ENCODE peak calls at places on chromosomes 2 and 18, in nine cellular contexts. One of them, this sample, is unnamed.

GRCh38 chr18:49697757-49698595 is 115.4 kb downstream of the ACAA2 start:
- DNase-seq in A549: no peak
- DNase-seq in H54: peak; percentile 5
- DNase-seq in lower leg skin: peak; percentile 82
- DNase-seq in uterus: no peak
- DNase-seq in GM12878: no peak
- DNase-seq in NB4: no peak
- DNase-seq in suprapubic skin: no peak
- DNase-seq in stomach: no peak
- DNase-seq in this sample: no peak

GRCh38 chr2:189217546-189217945 is 38.0 kb upstream of the COL5A2 start:
- DNase-seq in A549: no peak
- DNase-seq in H54: peak; percentile 14
- DNase-seq in lower leg skin: no peak
- DNase-seq in uterus: no peak
- DNase-seq in GM12878: no peak
- DNase-seq in NB4: no peak
- DNase-seq in suprapubic skin: no peak
- DNase-seq in stomach: no peak
- DNase-seq in this sample: no peak

GRCh38 chr18:7415081-7415894 is 151.8 kb upstream of the PTPRM start:
- DNase-seq in A549: no peak
- DNase-seq in H54: no peak
- DNase-seq in lower leg skin: no peak
- DNase-seq in uterus: no peak
- DNase-seq in GM12878: no peak
- DNase-seq in NB4: no peak
- DNase-seq in suprapubic skin: peak; percentile 71
- DNase-seq in stomach: no peak
- DNase-seq in this sample: no peak

GRCh38 chr2:88829607-88830463 is 138.4 kb downstream of the RPIA start:
- DNase-seq in A549: no peak
- DNase-seq in H54: no peak
- DNase-seq in lower leg skin: no peak
- DNase-seq in uterus: no peak
- DNase-seq in GM12878: no peak
- DNase-seq in NB4: no peak
- DNase-seq in suprapubic skin: no peak
- DNase-seq in stomach: no peak
- DNase-seq in this sample: no peak

GRCh38 chr2:160630801-160631590 is 137.4 kb upstream of the RBMS1 start:
- DNase-seq in A549: no peak
- DNase-seq in H54: no peak
- DNase-seq in lower leg skin: no peak
- DNase-seq in uterus: no peak
- DNase-seq in GM12878: no peak
- DNase-seq in NB4: no peak
- DNase-seq in suprapubic skin: no peak
- DNase-seq in stomach: no peak
- DNase-seq in this sample: no peak

GRCh38 chr18:741931-742512 is 29.6 kb upstream of the ENOSF1 start:
- DNase-seq in A549: peak; percentile 37
- DNase-seq in H54: peak; percentile 10
- DNase-seq in lower leg skin: no peak
- DNase-seq in uterus: no peak
- DNase-seq in GM12878: peak; percentile 30
- DNase-seq in NB4: peak; percentile 66
- DNase-seq in suprapubic skin: no peak
- DNase-seq in stomach: no peak
- DNase-seq in this sample: peak; percentile 78

GRCh38 chr2:202442882-202443281 is 66.8 kb downstream of the BMPR2 start:
- DNase-seq in A549: no peak
- DNase-seq in H54: no peak
- DNase-seq in lower leg skin: no peak
- DNase-seq in uterus: no peak
- DNase-seq in GM12878: no peak
- DNase-seq in NB4: no peak
- DNase-seq in suprapubic skin: no peak
- DNase-seq in stomach: no peak
- DNase-seq in this sample: peak; percentile 65

GRCh38 chr2:100571668-100572067 is 8.9 kb downstream of the PDCL3 start:
- DNase-seq in A549: no peak
- DNase-seq in H54: no peak
- DNase-seq in lower leg skin: peak; percentile 65
- DNase-seq in uterus: no peak
- DNase-seq in GM12878: no peak
- DNase-seq in NB4: peak; percentile 78
- DNase-seq in suprapubic skin: no peak
- DNase-seq in stomach: no peak
- DNase-seq in this sample: peak; percentile 11

GRCh38 chr2:134466141-134466540 is 212.3 kb downstream of the MGAT5 start:
- DNase-seq in A549: no peak
- DNase-seq in H54: no peak
- DNase-seq in lower leg skin: peak; percentile 14
- DNase-seq in uterus: no peak
- DNase-seq in GM12878: peak; percentile 11
- DNase-seq in NB4: no peak
- DNase-seq in suprapubic skin: no peak
- DNase-seq in stomach: peak; percentile 46
- DNase-seq in this sample: peak; percentile 11

DNA sequence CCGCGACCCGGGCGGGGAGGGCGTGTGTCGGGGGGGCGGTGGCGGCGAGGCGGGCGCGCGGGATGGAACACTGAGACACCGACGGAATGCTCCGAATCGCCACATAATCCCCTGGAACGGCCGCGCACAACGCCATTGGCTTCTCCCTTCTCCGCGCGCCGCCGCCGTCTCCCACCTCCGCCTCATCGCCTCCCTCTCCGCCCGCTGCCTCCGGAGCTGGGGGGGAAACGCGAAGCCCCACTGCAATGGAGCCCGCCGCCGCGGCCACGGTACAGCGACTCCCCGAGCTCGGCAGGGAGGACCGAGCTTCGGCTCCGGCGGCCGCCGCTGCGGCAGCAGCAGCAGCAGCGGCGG is at the start of gene PHLPP1:
- DNase-seq in A549: no peak
- DNase-seq in H54: no peak
- DNase-seq in lower leg skin: no peak
- DNase-seq in uterus: no peak
- DNase-seq in GM12878: no peak
- DNase-seq in NB4: no peak
- DNase-seq in suprapubic skin: no peak
- DNase-seq in stomach: no peak
- DNase-seq in this sample: no peak
- TF ChIP-seq POLR2A in A549: peak; percentile 52
- TF ChIP-seq POLR2A in H54: peak; percentile 85
- TF ChIP-seq POLR2A in lower leg skin: no peak
- TF ChIP-seq POLR2A in uterus: peak; percentile 73
- TF ChIP-seq POLR2A in GM12878: peak; percentile 57
- TF ChIP-seq POLR2A in NB4: no peak
- TF ChIP-seq POLR2A in suprapubic skin: no peak
- TF ChIP-seq POLR2A in stomach: no peak
- TF ChIP-seq POLR2A in this sample: peak; percentile 5

GRCh38 chr2:25275575-25275965 is 66.2 kb downstream of the DNMT3A start:
- DNase-seq in A549: no peak
- DNase-seq in H54: no peak
- DNase-seq in lower leg skin: no peak
- DNase-seq in uterus: no peak
- DNase-seq in GM12878: no peak
- DNase-seq in NB4: no peak
- DNase-seq in suprapubic skin: no peak
- DNase-seq in stomach: no peak
- DNase-seq in this sample: no peak

GRCh38 chr2:25281581-25281980 is 60.1 kb downstream of the DNMT3A start:
- DNase-seq in A549: no peak
- DNase-seq in H54: no peak
- DNase-seq in lower leg skin: no peak
- DNase-seq in uterus: no peak
- DNase-seq in GM12878: no peak
- DNase-seq in NB4: no peak
- DNase-seq in suprapubic skin: no peak
- DNase-seq in stomach: no peak
- DNase-seq in this sample: no peak

GRCh38 chr2:25280066-25280687 is 61.5 kb downstream of the DNMT3A start:
- DNase-seq in A549: no peak
- DNase-seq in H54: no peak
- DNase-seq in lower leg skin: no peak
- DNase-seq in uterus: no peak
- DNase-seq in GM12878: no peak
- DNase-seq in NB4: peak; percentile 36
- DNase-seq in suprapubic skin: no peak
- DNase-seq in stomach: no peak
- DNase-seq in this sample: no peak

GRCh38 chr2:25276569-25277465 is 64.9 kb downstream of the DNMT3A start:
- DNase-seq in A549: peak; percentile 26
- DNase-seq in H54: peak; percentile 40
- DNase-seq in lower leg skin: no peak
- DNase-seq in uterus: peak; percentile 70
- DNase-seq in GM12878: no peak
- DNase-seq in NB4: no peak
- DNase-seq in suprapubic skin: no peak
- DNase-seq in stomach: peak; percentile 55
- DNase-seq in this sample: peak; percentile 75

DNA sequence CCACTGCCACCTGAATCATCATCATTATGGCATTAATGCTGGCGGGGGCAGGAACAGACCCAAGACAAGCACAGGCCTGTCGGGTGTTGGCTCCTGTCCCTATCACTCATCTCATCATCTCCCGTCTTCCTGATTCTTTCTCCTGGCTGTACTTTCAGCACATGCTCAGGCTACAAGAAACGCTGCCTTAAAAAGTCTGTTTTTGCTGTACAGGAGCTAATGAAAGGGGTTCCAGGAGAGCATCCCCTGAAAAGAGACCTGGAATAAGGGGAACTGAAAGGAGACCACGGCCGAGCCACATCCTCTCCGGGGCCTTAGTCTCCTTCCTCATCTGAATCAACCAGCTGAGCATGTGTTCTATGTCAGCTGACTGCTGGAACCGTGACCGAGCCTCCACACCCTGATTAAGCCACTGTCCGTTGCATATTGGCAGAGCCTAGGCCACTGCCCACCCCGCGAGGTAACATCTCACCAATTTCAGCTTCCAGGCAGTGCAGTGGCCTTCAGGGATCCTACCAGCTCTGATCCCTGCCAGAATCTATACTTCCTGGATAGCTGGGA is 62.6 kb downstream of the DNMT3A start:
- DNase-seq in A549: no peak
- DNase-seq in H54: no peak
- DNase-seq in lower leg skin: peak; percentile 96
- DNase-seq in uterus: peak; percentile 66
- DNase-seq in GM12878: peak; percentile 86
- DNase-seq in NB4: peak; percentile 87
- DNase-seq in suprapubic skin: peak; percentile 85
- DNase-seq in stomach: peak; percentile 35
- DNase-seq in this sample: peak; percentile 75
- TF ChIP-seq POLR2A in A549: no peak
- TF ChIP-seq POLR2A in H54: no peak
- TF ChIP-seq POLR2A in lower leg skin: no peak
- TF ChIP-seq POLR2A in uterus: no peak
- TF ChIP-seq POLR2A in GM12878: peak; percentile 42
- TF ChIP-seq POLR2A in NB4: no peak
- TF ChIP-seq POLR2A in suprapubic skin: no peak
- TF ChIP-seq POLR2A in stomach: no peak
- TF ChIP-seq POLR2A in this sample: no peak

DNA sequence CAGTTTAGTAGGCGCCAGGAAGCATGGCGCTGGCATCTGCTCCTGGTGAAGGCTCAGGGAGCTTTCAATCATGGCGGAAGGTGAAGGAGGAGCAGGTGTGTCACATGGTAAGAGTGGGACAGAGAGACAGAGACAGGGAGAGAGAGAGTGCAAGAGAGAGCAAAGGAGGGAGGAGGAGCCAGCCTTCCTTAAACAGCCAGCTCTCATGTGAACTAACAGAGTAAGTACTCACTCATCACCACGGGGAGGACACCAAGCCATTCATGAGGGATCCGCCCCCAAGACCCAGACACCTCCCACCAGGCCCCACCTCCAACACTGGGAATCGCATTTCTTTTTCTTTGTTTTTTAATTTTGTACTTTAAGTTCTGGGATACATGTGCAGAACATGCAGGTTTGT is 40.8 kb upstream of the CLASP1 start:
- DNase-seq in A549: no peak
- DNase-seq in H54: no peak
- DNase-seq in lower leg skin: no peak
- DNase-seq in uterus: no peak
- DNase-seq in GM12878: no peak
- DNase-seq in NB4: peak; percentile 25
- DNase-seq in suprapubic skin: no peak
- DNase-seq in stomach: no peak
- DNase-seq in this sample: no peak
- TF ChIP-seq POLR2A in A549: no peak
- TF ChIP-seq POLR2A in H54: no peak
- TF ChIP-seq POLR2A in lower leg skin: no peak
- TF ChIP-seq POLR2A in uterus: no peak
- TF ChIP-seq POLR2A in GM12878: no peak
- TF ChIP-seq POLR2A in NB4: no peak
- TF ChIP-seq POLR2A in suprapubic skin: no peak
- TF ChIP-seq POLR2A in stomach: no peak
- TF ChIP-seq POLR2A in this sample: no peak

GRCh38 chr2:98510322-98510662 is 65.6 kb downstream of the INPP4A start:
- DNase-seq in A549: no peak
- DNase-seq in H54: no peak
- DNase-seq in lower leg skin: no peak
- DNase-seq in uterus: no peak
- DNase-seq in GM12878: no peak
- DNase-seq in NB4: no peak
- DNase-seq in suprapubic skin: no peak
- DNase-seq in stomach: no peak
- DNase-seq in this sample: no peak

GRCh38 chr2:98509542-98510321 is 65.1 kb downstream of the INPP4A start:
- DNase-seq in A549: no peak
- DNase-seq in H54: no peak
- DNase-seq in lower leg skin: no peak
- DNase-seq in uterus: no peak
- DNase-seq in GM12878: no peak
- DNase-seq in NB4: no peak
- DNase-seq in suprapubic skin: no peak
- DNase-seq in stomach: no peak
- DNase-seq in this sample: peak; percentile 86

GRCh38 chr2:98507940-98508689 is 63.5 kb downstream of the INPP4A start:
- DNase-seq in A549: no peak
- DNase-seq in H54: no peak
- DNase-seq in lower leg skin: no peak
- DNase-seq in uterus: peak; percentile 67
- DNase-seq in GM12878: no peak
- DNase-seq in NB4: peak; percentile 60
- DNase-seq in suprapubic skin: no peak
- DNase-seq in stomach: no peak
- DNase-seq in this sample: peak; percentile 81

GRCh38 chr2:98507461-98507860 is 62.8 kb downstream of the INPP4A start:
- DNase-seq in A549: no peak
- DNase-seq in H54: no peak
- DNase-seq in lower leg skin: no peak
- DNase-seq in uterus: no peak
- DNase-seq in GM12878: no peak
- DNase-seq in NB4: no peak
- DNase-seq in suprapubic skin: no peak
- DNase-seq in stomach: no peak
- DNase-seq in this sample: no peak

DNA sequence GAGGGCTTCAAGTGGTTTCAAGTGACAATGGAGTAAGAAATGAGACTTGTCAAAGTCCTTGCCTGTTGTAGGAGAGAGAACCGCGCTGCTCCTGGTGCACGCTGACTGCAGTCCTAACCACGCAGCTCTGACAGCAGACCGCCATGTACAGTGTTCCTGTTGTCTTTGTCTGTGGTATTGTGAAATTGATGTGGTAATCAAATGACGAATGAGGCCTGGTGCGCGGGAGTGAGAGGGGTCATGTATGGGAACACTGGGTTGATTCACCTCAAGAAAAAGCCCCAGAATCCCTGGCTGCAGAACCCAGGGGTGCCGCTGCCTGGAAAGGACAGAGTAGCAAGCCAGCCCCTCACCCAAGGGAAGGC is 64.0 kb downstream of the INPP4A start:
- DNase-seq in A549: no peak
- DNase-seq in H54: no peak
- DNase-seq in lower leg skin: no peak
- DNase-seq in uterus: peak; percentile 78
- DNase-seq in GM12878: no peak
- DNase-seq in NB4: peak; percentile 98
- DNase-seq in suprapubic skin: no peak
- DNase-seq in stomach: peak; percentile 41
- DNase-seq in this sample: peak; percentile 79
- TF ChIP-seq POLR2A in A549: no peak
- TF ChIP-seq POLR2A in H54: no peak
- TF ChIP-seq POLR2A in lower leg skin: no peak
- TF ChIP-seq POLR2A in uterus: no peak
- TF ChIP-seq POLR2A in GM12878: no peak
- TF ChIP-seq POLR2A in NB4: no peak
- TF ChIP-seq POLR2A in suprapubic skin: no peak
- TF ChIP-seq POLR2A in stomach: no peak
- TF ChIP-seq POLR2A in this sample: no peak